ENCODE peak calls at places on chromosomes 5 and 9, in seven cellular contexts. Z, Y, W, I, K, D and C are unnamed samples.

GRCh38 chr5:72093231-72093630 is 14.0 kb upstream of the MAP1B start:
- DNase-seq in Z (no peak), Y (no peak), W (no peak), I (no peak), K (no peak), D (no peak), C (no peak)

GRCh38 chr9:107176701-107177100 is 106.4 kb upstream of the RAD23B start:
- DNase-seq in Z (no peak), Y (no peak), W (peak; percentile 6), I (no peak), K (no peak), D (no peak), C (no peak)

GRCh38 chr5:61790678-61791077 is 458.6 kb downstream of the ZSWIM6 start:
- DNase-seq in Z (no peak), Y (no peak), W (no peak), I (no peak), K (peak; percentile 5), D (no peak), C (no peak)

GRCh38 chr9:87431831-87432230 is 65.8 kb upstream of the DAPK1 start:
- DNase-seq in Z (no peak), Y (no peak), W (no peak), I (no peak), K (no peak), D (no peak), C (no peak)

GRCh38 chr5:9956725-9957124 is 293.0 kb downstream of the ATPSCKMT start:
- DNase-seq in Z (no peak), Y (no peak), W (no peak), I (no peak), K (no peak), D (no peak), C (no peak)

GRCh38 chr5:90547072-90547536 is 11.5 kb upstream of the ADGRV1 start:
- DNase-seq in Z (no peak), Y (no peak), W (no peak), I (no peak), K (no peak), D (no peak), C (no peak)

GRCh38 chr9:16671591-16672137 is 198.8 kb downstream of the BNC2 start:
- DNase-seq in Z (no peak), Y (no peak), W (no peak), I (no peak), K (no peak), D (peak; percentile 19), C (no peak)

GRCh38 chr9:36985769-36986547 is 48.1 kb downstream of the PAX5 start:
- DNase-seq in Z (no peak), Y (no peak), W (peak; percentile 86), I (peak; percentile 26), K (no peak), D (no peak), C (peak; percentile 68)

GRCh38 chr5:113230711-113231652 is 203.8 kb downstream of the TSSK1B start:
- DNase-seq in Z (no peak), Y (no peak), W (peak; percentile 39), I (no peak), K (no peak), D (no peak), C (no peak)

GRCh38 chr9:130043654-130044623 is 950 bp upstream of the FNBP1 start:
- DNase-seq in Z (peak; percentile 15), Y (no peak), W (peak; percentile 62), I (peak; percentile 12), K (no peak), D (no peak), C (peak; percentile 32)

GRCh38 chr5:71483355-71483754 is 27.9 kb downstream of the BDP1 start:
- DNase-seq in Z (no peak), Y (no peak), W (no peak), I (no peak), K (no peak), D (no peak), C (no peak)

GRCh38 chr5:2753452-2754409 is 2.3 kb upstream of the IRX2 start:
- DNase-seq in Z (peak; percentile 30), Y (no peak), W (peak; percentile 60), I (no peak), K (no peak), D (no peak), C (no peak)

GRCh38 chr9:124834586-124834985 is 18.7 kb upstream of the WDR38 start:
- DNase-seq in Z (no peak), Y (no peak), W (no peak), I (no peak), K (no peak), D (no peak), C (no peak)